ENCODE peak calls at places on chromosomes 4 and X, in eight cellular contexts. P is stimulated activated CD8-positive, alpha-beta memory T cell treated with anti-CD3 and anti-CD28 coated beads, Interleukin-2, amount 100 ng/mL, for 1 hour; Q is H54; A is right cardiac atrium; O is AG04450; S is WTC11; H is AML-193; Y is HTR-8/SVneo. T is an unnamed sample.

GRCh38 chr4:55092504-55092903 is 32.9 kb downstream of the KDR start:
- DNase-seq in Y (no peak), P (no peak), O (no peak), A (no peak), H (no peak), S (no peak), Q (no peak), T (no peak)

GRCh38 chrX:50483283-50483682 is 12.7 kb upstream of the DGKK start:
- DNase-seq in H (peak; percentile 21), A (no peak), O (no peak), S (no peak), Q (no peak), Y (no peak), P (no peak), T (no peak)

GRCh38 chrX:119672252-119672825 is 20.6 kb downstream of the SEPTIN6 start:
- DNase-seq in Q (no peak), H (no peak), S (no peak), O (no peak), Y (no peak), A (no peak), P (no peak), T (no peak)

GRCh38 chr4:19925516-19925915 is 326.2 kb upstream of the SLIT2 start:
- DNase-seq in O (no peak), Q (no peak), Y (no peak), A (no peak), S (no peak), H (no peak), P (no peak), T (no peak)

GRCh38 chrX:71118032-71118984 is at the start of gene MED12:
- DNase-seq in H (peak; percentile 26), P (peak; percentile 72), Q (peak; percentile 59), Y (peak; percentile 89), O (peak; percentile 51), S (peak; percentile 89), A (peak; percentile 95), T (peak; percentile 16)

GRCh38 chr4:176300036-176300435 is 19.7 kb upstream of the SPCS3 start:
- DNase-seq in Y (no peak), O (no peak), H (no peak), A (no peak), S (no peak), P (no peak), Q (no peak), T (no peak)

GRCh38 chrX:154300815-154301214 is 5.2 kb downstream of the TKTL1 start:
- DNase-seq in S (no peak), P (no peak), O (no peak), A (no peak), Q (no peak), Y (no peak), H (no peak), T (no peak)

GRCh38 chr4:7956306-7957112 is 16.8 kb upstream of the AFAP1 start:
- DNase-seq in P (no peak), S (no peak), Q (peak; percentile 64), Y (peak; percentile 70), H (no peak), A (peak; percentile 76), O (no peak), T (no peak)

GRCh38 chr4:142402156-142402555 is 443.9 kb downstream of the INPP4B start:
- DNase-seq in A (no peak), S (no peak), P (no peak), Q (no peak), Y (no peak), H (no peak), O (no peak), T (no peak)

GRCh38 chrX:137033774-137034507 is at the start of gene GPR101:
- DNase-seq in P (no peak), Y (no peak), H (no peak), O (no peak), A (no peak), S (no peak), Q (no peak), T (no peak)

GRCh38 chr4:112225157-112225556 is 6.4 kb upstream of the AP1AR start:
- DNase-seq in S (no peak), A (no peak), H (no peak), O (no peak), P (no peak), Y (no peak), Q (no peak), T (no peak)

GRCh38 chr4:173525118-173526033 is 4.7 kb downstream of the HAND2 start:
- DNase-seq in P (no peak), Q (no peak), Y (no peak), A (peak; percentile 80), H (no peak), O (no peak), S (no peak), T (no peak)

GRCh38 chr4:73762409-73762808 is 22.0 kb downstream of the CXCL8 start:
- DNase-seq in H (peak; percentile 23), Y (no peak), Q (no peak), A (no peak), P (no peak), S (no peak), O (no peak), T (no peak)

GRCh38 chr4:140038031-140038533 is 115.9 kb downstream of the MAML3 start:
- DNase-seq in A (no peak), P (no peak), O (no peak), Y (no peak), H (no peak), Q (no peak), S (no peak), T (peak; percentile 15)

GRCh38 chr4:140691369-140691768 is 64.8 kb downstream of the TBC1D9 start:
- DNase-seq in P (no peak), Y (no peak), S (no peak), Q (no peak), A (no peak), H (no peak), O (peak; percentile 21), T (peak; percentile 2)

GRCh38 chrX:155314260-155314659 is 20.2 kb downstream of the CLIC2 start:
- DNase-seq in Q (no peak), Y (no peak), P (no peak), O (no peak), H (no peak), A (no peak), S (no peak), T (no peak)

GRCh38 chr4:156968479-156968984 is 3.1 kb downstream of the PDGFC start:
- DNase-seq in S (peak; percentile 66), O (no peak), P (no peak), Y (peak; percentile 30), Q (no peak), H (peak; percentile 65), A (peak; percentile 55), T (peak; percentile 89)

GRCh38 chrX:70026112-70026850 is 23.5 kb downstream of the AWAT2 start:
- DNase-seq in S (no peak), H (no peak), Y (no peak), O (no peak), P (no peak), Q (no peak), A (no peak), T (no peak)

GRCh38 chrX:13087322-13088154 is 43.1 kb upstream of the FAM9C start:
- DNase-seq in A (no peak), Q (no peak), P (no peak), S (no peak), O (no peak), Y (no peak), H (peak; percentile 61), T (peak; percentile 50)

GRCh38 chr4:8347660-8348059 is 78.1 kb downstream of the HTRA3 start:
- DNase-seq in Y (no peak), O (no peak), S (peak; percentile 3), Q (no peak), H (no peak), A (no peak), P (no peak), T (no peak)

GRCh38 chr4:177185151-177185550 is 124.5 kb upstream of the NEIL3 start:
- DNase-seq in Y (no peak), H (no peak), S (no peak), O (no peak), A (no peak), P (no peak), Q (no peak), T (peak; percentile 71)

GRCh38 chrX:47662144-47662657 is 3.2 kb upstream of the UXT start:
- DNase-seq in P (no peak), O (peak; percentile 58), A (no peak), S (no peak), Y (peak; percentile 14), H (no peak), Q (no peak), T (peak; percentile 71)

GRCh38 chr4:150368667-150369066 is 213.3 kb upstream of the MAB21L2 start:
- DNase-seq in O (no peak), A (no peak), H (no peak), Y (no peak), P (no peak), S (no peak), Q (no peak), T (no peak)

GRCh38 chr4:121338506-121338905 is 42.3 kb downstream of the QRFPR start:
- DNase-seq in Q (no peak), O (no peak), A (no peak), S (no peak), H (no peak), P (no peak), Y (no peak), T (no peak)

GRCh38 chrX:112840382-112841113 is at the start of gene AMOT:
- DNase-seq in Y (peak; percentile 25), Q (peak; percentile 36), A (peak; percentile 92), H (peak; percentile 10), S (peak; percentile 85), O (no peak), P (peak; percentile 28), T (peak; percentile 47)

GRCh38 chrX:150899191-150899757 is 806 bp upstream of the CD99L2 start:
- DNase-seq in O (no peak), Q (no peak), A (peak; percentile 72), S (peak; percentile 40), H (peak; percentile 44), Y (peak; percentile 1), P (no peak), T (no peak)